ENCODE peak calls at places on chromosome 1, in four cellular contexts. One of them, this sample, is unnamed. For H3K4me1 and H3K36me3, the result is how much of the 10 kb centered on the place peaks cover.

GRCh38 chr1:1489231-1489630 is 17.7 kb downstream of the ATAD3B start:
- DNase-seq in mammary epithelial cell: no peak
- DNase-seq in stomach: no peak
- DNase-seq in right lobe of liver: no peak
- DNase-seq in this sample: no peak

GRCh38 chr1:193318347-193318746 is 131.9 kb upstream of the B3GALT2 start:
- DNase-seq in right lobe of liver: no peak
- DNase-seq in mammary epithelial cell: peak
- DNase-seq in stomach: no peak
- DNase-seq in this sample: no peak

GRCh38 chr1:25135903-25136302 is 96.4 kb downstream of the SYF2 start:
- DNase-seq in mammary epithelial cell: no peak
- DNase-seq in stomach: no peak
- DNase-seq in right lobe of liver: peak
- DNase-seq in this sample: no peak

GRCh38 chr1:26353976-26354820 is at the start of gene CRYBG2:
- DNase-seq in mammary epithelial cell: peak
- DNase-seq in stomach: peak
- DNase-seq in right lobe of liver: no peak
- DNase-seq in this sample: no peak

GRCh38 chr1:194056169-194056568 is 869.8 kb upstream of the B3GALT2 start:
- DNase-seq in mammary epithelial cell: no peak
- DNase-seq in right lobe of liver: no peak
- DNase-seq in stomach: no peak
- DNase-seq in this sample: peak

GRCh38 chr1:202834771-202835547 is 24.2 kb downstream of the PCAT6 start:
- DNase-seq in stomach: no peak
- DNase-seq in right lobe of liver: no peak
- DNase-seq in mammary epithelial cell: peak
- DNase-seq in this sample: no peak

GRCh38 chr1:243433737-243434370 is 178.0 kb downstream of the SDCCAG8 start:
- DNase-seq in stomach: no peak
- DNase-seq in right lobe of liver: no peak
- DNase-seq in mammary epithelial cell: no peak
- DNase-seq in this sample: peak

GRCh38 chr1:91283421-91283726 is 121.3 kb downstream of the HFM1 start:
- DNase-seq in mammary epithelial cell: no peak
- DNase-seq in stomach: no peak
- DNase-seq in right lobe of liver: no peak
- DNase-seq in this sample: no peak

GRCh38 chr1:180616441-180616840 is 15.4 kb upstream of the XPR1 start:
- DNase-seq in right lobe of liver: no peak
- DNase-seq in mammary epithelial cell: peak
- DNase-seq in stomach: no peak
- DNase-seq in this sample: peak

GRCh38 chr1:93822710-93823425 is 56.1 kb downstream of the DNTTIP2 start:
- DNase-seq in right lobe of liver: no peak
- DNase-seq in mammary epithelial cell: peak
- DNase-seq in stomach: no peak
- DNase-seq in this sample: no peak

GRCh38 chr1:209937996-209938959 is at the start of gene SYT14:
- DNase-seq in stomach: no peak
- DNase-seq in right lobe of liver: no peak
- DNase-seq in mammary epithelial cell: peak
- DNase-seq in this sample: peak

GRCh38 chr1:197440730-197441129 is 172.7 kb downstream of the CRB1 start:
- DNase-seq in right lobe of liver: no peak
- DNase-seq in stomach: no peak
- DNase-seq in mammary epithelial cell: no peak
- DNase-seq in this sample: no peak

GRCh38 chr1:188723332-188724020 is 1754.2 kb downstream of the BRINP3 start:
- DNase-seq in stomach: no peak
- DNase-seq in mammary epithelial cell: no peak
- DNase-seq in right lobe of liver: no peak
- DNase-seq in this sample: peak

DNA sequence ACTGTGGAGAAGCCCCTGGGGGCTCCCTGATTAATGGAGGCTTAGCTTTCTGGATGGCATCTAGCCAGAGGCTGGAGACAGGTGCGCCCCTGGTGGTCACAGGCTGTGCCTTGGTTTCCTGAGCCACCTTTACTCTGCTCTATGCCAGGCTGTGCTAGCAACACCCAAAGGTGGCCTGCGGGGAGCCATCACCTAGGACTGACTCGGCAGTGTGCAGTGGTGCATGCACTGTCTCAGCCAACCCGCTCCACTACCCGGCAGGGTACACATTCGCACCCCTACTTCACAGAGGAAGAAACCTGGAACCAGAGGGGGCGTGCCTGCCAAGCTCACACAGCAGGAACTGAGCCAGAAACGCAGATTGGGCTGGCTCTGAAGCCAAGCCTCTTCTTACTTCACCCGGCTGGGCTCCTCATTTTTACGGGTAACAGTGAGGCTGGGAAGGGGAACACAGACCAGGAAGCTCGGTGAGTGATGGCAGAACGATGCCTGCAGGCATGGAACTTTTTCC is 24.8 kb downstream of the PCSK9 start:
- DNase-seq in stomach: no peak
- DNase-seq in right lobe of liver: peak
- DNase-seq in mammary epithelial cell: no peak
- DNase-seq in this sample: no peak
- TF ChIP-seq CTCF in stomach: no peak
- TF ChIP-seq CTCF in right lobe of liver: no peak
- TF ChIP-seq CTCF in mammary epithelial cell: no peak
- TF ChIP-seq CTCF in this sample: peak

GRCh38 chr1:32337855-32338636 is 2.0 kb upstream of the MARCKSL1 start:
- DNase-seq in mammary epithelial cell: peak
- DNase-seq in stomach: peak
- DNase-seq in right lobe of liver: no peak
- DNase-seq in this sample: peak

GRCh38 chr1:32336963-32337675 is 1.1 kb upstream of the MARCKSL1 start:
- DNase-seq in stomach: peak
- DNase-seq in mammary epithelial cell: peak
- DNase-seq in right lobe of liver: no peak
- DNase-seq in this sample: no peak

GRCh38 chr1:32334864-32335618 is 992 bp downstream of the MARCKSL1 start:
- DNase-seq in right lobe of liver: peak
- DNase-seq in stomach: peak
- DNase-seq in mammary epithelial cell: no peak
- DNase-seq in this sample: peak

GRCh38 chr1:32335619-32335950 is 448 bp downstream of the MARCKSL1 start:
- DNase-seq in mammary epithelial cell: no peak
- DNase-seq in stomach: no peak
- DNase-seq in right lobe of liver: no peak
- DNase-seq in this sample: no peak

DNA sequence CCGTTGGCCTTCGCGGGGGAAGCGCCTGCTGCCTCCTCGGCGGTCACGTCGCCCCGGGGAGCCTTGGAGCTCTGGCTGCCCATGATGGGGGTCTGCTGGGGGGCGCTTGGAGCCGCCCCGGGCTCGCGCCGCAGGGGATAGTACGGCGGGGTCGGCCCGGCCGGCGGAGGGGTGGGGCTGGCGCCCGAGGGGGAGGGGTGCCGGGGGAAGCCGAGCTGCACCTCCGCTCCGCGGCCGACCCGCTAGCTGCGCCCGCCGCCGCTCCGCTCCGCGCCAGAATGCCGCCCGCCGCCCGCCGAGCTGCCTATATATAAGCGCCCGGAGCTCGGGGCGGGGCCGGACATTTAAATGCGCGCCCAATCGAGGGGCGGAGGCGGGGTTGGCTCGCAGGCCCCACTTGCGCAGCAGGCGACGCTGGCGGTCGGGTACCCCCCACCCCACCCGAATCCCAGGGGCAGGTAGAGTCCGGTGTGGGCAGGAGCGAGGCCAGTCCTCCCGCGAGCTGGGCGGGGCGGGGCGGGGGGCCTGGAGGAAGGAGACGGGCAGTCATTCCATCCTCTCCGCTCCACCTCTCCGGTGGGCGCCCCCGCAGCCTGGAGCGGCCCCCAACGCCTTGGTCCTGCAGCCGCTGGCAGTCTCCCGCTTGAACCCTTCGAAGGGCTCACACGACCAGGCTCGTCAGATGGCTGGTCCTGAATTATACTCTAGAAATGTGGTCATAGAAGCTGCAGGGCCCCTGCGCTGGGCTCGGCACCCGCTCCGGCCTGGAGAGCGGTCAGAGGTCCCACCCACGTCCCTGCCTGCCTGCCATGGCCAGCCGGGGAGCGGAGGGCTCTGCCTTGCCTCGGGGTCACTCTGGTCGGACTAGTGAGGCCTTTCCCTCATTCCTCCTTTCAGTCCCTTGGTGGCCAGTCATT is at the start of gene MARCKSL1:
- DNase-seq in right lobe of liver: peak
- DNase-seq in mammary epithelial cell: peak
- DNase-seq in stomach: peak
- DNase-seq in this sample: peak
- H3K4me1 ChIP-seq in right lobe of liver: under half
- H3K4me1 ChIP-seq in mammary epithelial cell: under half
- H3K4me1 ChIP-seq in stomach: half or more
- H3K4me1 ChIP-seq in this sample: under half

GRCh38 chr1:56199060-56199459 is 380.3 kb downstream of the PLPP3 start:
- DNase-seq in mammary epithelial cell: no peak
- DNase-seq in stomach: no peak
- DNase-seq in right lobe of liver: no peak
- DNase-seq in this sample: no peak
- H3K36me3 ChIP-seq in mammary epithelial cell: under half
- H3K36me3 ChIP-seq in stomach: under half
- H3K36me3 ChIP-seq in right lobe of liver: under half
- H3K36me3 ChIP-seq in this sample: under half

DNA sequence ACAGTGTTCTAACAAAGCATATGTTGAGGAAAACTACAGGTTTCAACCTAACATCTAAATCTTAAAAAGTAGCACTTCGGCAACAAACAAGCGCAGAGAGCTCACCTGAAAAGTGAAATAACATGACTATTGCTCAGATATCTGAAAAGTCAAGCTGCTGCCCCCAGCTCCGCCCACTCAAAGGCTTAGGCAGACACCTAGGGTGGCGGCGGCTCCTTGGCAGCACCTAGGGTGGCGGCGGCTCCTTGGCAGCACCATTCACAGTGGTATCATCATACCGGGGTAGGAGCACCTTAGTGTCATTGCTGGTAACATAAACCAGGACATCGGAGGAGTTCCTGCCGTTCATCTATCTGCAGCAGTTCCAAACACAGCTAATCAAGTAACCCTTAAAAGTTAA is 4.2 kb upstream of the S100A12 start:
- DNase-seq in right lobe of liver: no peak
- DNase-seq in stomach: no peak
- DNase-seq in mammary epithelial cell: no peak
- DNase-seq in this sample: no peak
- TF ChIP-seq CTCF in right lobe of liver: no peak
- TF ChIP-seq CTCF in stomach: no peak
- TF ChIP-seq CTCF in mammary epithelial cell: no peak
- TF ChIP-seq CTCF in this sample: no peak

DNA sequence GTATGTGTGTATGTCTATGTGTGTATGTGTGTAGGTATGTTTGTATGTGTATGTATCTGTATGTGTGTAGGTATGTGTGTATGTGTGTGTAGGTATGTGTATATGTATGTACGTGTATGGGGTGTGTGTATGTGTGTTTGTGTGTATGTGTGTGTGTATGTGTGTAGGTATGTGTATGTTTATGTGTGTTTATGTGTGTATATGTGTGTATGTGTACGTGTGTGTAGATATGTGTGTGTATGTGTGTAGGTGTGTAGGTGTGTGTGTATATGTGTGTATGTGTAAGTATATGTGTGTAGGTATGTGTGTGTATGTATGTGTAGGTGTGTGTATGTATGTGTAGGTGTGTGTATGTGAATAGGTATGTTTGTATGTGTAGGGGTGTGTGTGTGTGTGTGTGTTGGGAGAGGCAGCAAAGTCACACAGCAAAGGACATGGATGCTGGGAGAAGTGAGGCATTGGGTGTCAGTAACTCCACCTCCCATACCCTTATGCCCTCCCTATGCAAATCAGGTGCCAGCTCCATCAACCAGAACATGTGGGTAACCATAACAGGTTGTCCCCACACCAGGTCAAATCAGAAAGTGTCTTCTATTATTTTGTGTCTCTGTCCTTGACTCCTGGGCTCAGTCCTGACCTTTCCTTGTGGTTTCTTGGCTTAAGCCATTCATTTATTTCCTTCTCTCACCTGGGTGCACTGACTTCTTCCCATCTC is 15.0 kb upstream of the KCNAB2 start:
- DNase-seq in mammary epithelial cell: no peak
- DNase-seq in right lobe of liver: no peak
- DNase-seq in stomach: no peak
- DNase-seq in this sample: no peak
- H3K4me1 ChIP-seq in mammary epithelial cell: under half
- H3K4me1 ChIP-seq in right lobe of liver: under half
- H3K4me1 ChIP-seq in stomach: under half
- H3K4me1 ChIP-seq in this sample: under half

GRCh38 chr1:182381962-182382819 is 9.4 kb downstream of the GLUL start:
- DNase-seq in mammary epithelial cell: no peak
- DNase-seq in right lobe of liver: no peak
- DNase-seq in stomach: no peak
- DNase-seq in this sample: no peak
- H3K36me3 ChIP-seq in mammary epithelial cell: under half
- H3K36me3 ChIP-seq in right lobe of liver: under half
- H3K36me3 ChIP-seq in stomach: half or more
- H3K36me3 ChIP-seq in this sample: under half

GRCh38 chr1:109704173-109704572 is 7.9 kb upstream of the GSTM5 start:
- DNase-seq in mammary epithelial cell: no peak
- DNase-seq in stomach: no peak
- DNase-seq in right lobe of liver: no peak
- DNase-seq in this sample: no peak
- TF ChIP-seq CTCF in mammary epithelial cell: no peak
- TF ChIP-seq CTCF in stomach: no peak
- TF ChIP-seq CTCF in right lobe of liver: no peak
- TF ChIP-seq CTCF in this sample: no peak